ENCODE peak calls at places on chromosomes 4 and X, in eight cellular contexts. One of them, this sample, is unnamed. For H3K36me3, the result is how much of the 10 kb centered on the place peaks cover.

GRCh38 chr4:127509155-127509554 is 123.6 kb upstream of the INTU start:
- DNase-seq in fibroblast of lung: peak
- DNase-seq in ovary: no peak
- DNase-seq in left lung: no peak
- DNase-seq in tibial nerve: no peak
- DNase-seq in K562: no peak
- DNase-seq in sigmoid colon: no peak
- DNase-seq in OCI-LY7: no peak
- DNase-seq in this sample: no peak

GRCh38 chr4:47011189-47011518 is 17.8 kb upstream of the GABRA4 start:
- DNase-seq in fibroblast of lung: no peak
- DNase-seq in ovary: no peak
- DNase-seq in left lung: no peak
- DNase-seq in tibial nerve: no peak
- DNase-seq in K562: no peak
- DNase-seq in sigmoid colon: no peak
- DNase-seq in OCI-LY7: no peak
- DNase-seq in this sample: no peak

GRCh38 chrX:74179071-74179470 is 124.9 kb upstream of the ZCCHC13 start:
- DNase-seq in fibroblast of lung: peak
- DNase-seq in ovary: no peak
- DNase-seq in left lung: no peak
- DNase-seq in tibial nerve: no peak
- DNase-seq in K562: no peak
- DNase-seq in sigmoid colon: no peak
- DNase-seq in OCI-LY7: no peak
- DNase-seq in this sample: peak

GRCh38 chr4:128068927-128069326 is 7.8 kb downstream of the LARP1B start:
- DNase-seq in fibroblast of lung: peak
- DNase-seq in ovary: no peak
- DNase-seq in left lung: no peak
- DNase-seq in tibial nerve: no peak
- DNase-seq in K562: peak
- DNase-seq in sigmoid colon: no peak
- DNase-seq in OCI-LY7: peak
- DNase-seq in this sample: no peak

GRCh38 chr4:160319868-160320260 is 1217.0 kb downstream of the RAPGEF2 start:
- DNase-seq in fibroblast of lung: no peak
- DNase-seq in ovary: no peak
- DNase-seq in left lung: no peak
- DNase-seq in tibial nerve: no peak
- DNase-seq in K562: no peak
- DNase-seq in sigmoid colon: no peak
- DNase-seq in OCI-LY7: no peak
- DNase-seq in this sample: no peak

GRCh38 chr4:15793506-15794363 is 15.6 kb downstream of the CD38 start:
- DNase-seq in fibroblast of lung: no peak
- DNase-seq in ovary: no peak
- DNase-seq in left lung: no peak
- DNase-seq in tibial nerve: no peak
- DNase-seq in K562: no peak
- DNase-seq in sigmoid colon: no peak
- DNase-seq in OCI-LY7: no peak
- DNase-seq in this sample: no peak

GRCh38 chr4:58590714-58591113 is 1480.5 kb upstream of the IGFBP7 start:
- DNase-seq in fibroblast of lung: no peak
- DNase-seq in ovary: no peak
- DNase-seq in left lung: no peak
- DNase-seq in tibial nerve: no peak
- DNase-seq in K562: no peak
- DNase-seq in sigmoid colon: no peak
- DNase-seq in OCI-LY7: no peak
- DNase-seq in this sample: no peak

GRCh38 chrX:31181377-31182038 is 109.7 kb upstream of the FTHL17 start:
- DNase-seq in fibroblast of lung: no peak
- DNase-seq in ovary: no peak
- DNase-seq in left lung: no peak
- DNase-seq in tibial nerve: no peak
- DNase-seq in K562: no peak
- DNase-seq in sigmoid colon: no peak
- DNase-seq in OCI-LY7: no peak
- DNase-seq in this sample: no peak

GRCh38 chr4:74418063-74418670 is 26.8 kb upstream of the AREG start:
- DNase-seq in fibroblast of lung: peak
- DNase-seq in ovary: no peak
- DNase-seq in left lung: no peak
- DNase-seq in tibial nerve: no peak
- DNase-seq in K562: no peak
- DNase-seq in sigmoid colon: no peak
- DNase-seq in OCI-LY7: no peak
- DNase-seq in this sample: peak

GRCh38 chr4:101127176-101127790 is 220.0 kb downstream of the PPP3CA start:
- DNase-seq in fibroblast of lung: no peak
- DNase-seq in ovary: no peak
- DNase-seq in left lung: no peak
- DNase-seq in tibial nerve: no peak
- DNase-seq in K562: no peak
- DNase-seq in sigmoid colon: no peak
- DNase-seq in OCI-LY7: peak
- DNase-seq in this sample: no peak

GRCh38 chrX:41720125-41720780 is 3.7 kb upstream of the GPR82 start:
- DNase-seq in fibroblast of lung: no peak
- DNase-seq in ovary: no peak
- DNase-seq in left lung: no peak
- DNase-seq in tibial nerve: no peak
- DNase-seq in K562: peak
- DNase-seq in sigmoid colon: no peak
- DNase-seq in OCI-LY7: peak
- DNase-seq in this sample: no peak

GRCh38 chrX:11533211-11533651 is 132.5 kb downstream of the ARHGAP6 start:
- DNase-seq in fibroblast of lung: peak
- DNase-seq in ovary: no peak
- DNase-seq in left lung: no peak
- DNase-seq in tibial nerve: no peak
- DNase-seq in K562: peak
- DNase-seq in sigmoid colon: no peak
- DNase-seq in OCI-LY7: peak
- DNase-seq in this sample: peak

GRCh38 chrX:140273921-140274320 is 230.9 kb downstream of the SOX3 start:
- DNase-seq in fibroblast of lung: peak
- DNase-seq in ovary: no peak
- DNase-seq in left lung: no peak
- DNase-seq in tibial nerve: no peak
- DNase-seq in K562: no peak
- DNase-seq in sigmoid colon: no peak
- DNase-seq in OCI-LY7: no peak
- DNase-seq in this sample: no peak

GRCh38 chrX:57902633-57903032 is 7.6 kb downstream of the ZXDA start:
- DNase-seq in fibroblast of lung: no peak
- DNase-seq in ovary: no peak
- DNase-seq in left lung: no peak
- DNase-seq in tibial nerve: no peak
- DNase-seq in K562: no peak
- DNase-seq in sigmoid colon: no peak
- DNase-seq in OCI-LY7: no peak
- DNase-seq in this sample: no peak

GRCh38 chr4:85370400-85371032 is 104.4 kb upstream of the ARHGAP24 start:
- DNase-seq in fibroblast of lung: peak
- DNase-seq in ovary: no peak
- DNase-seq in left lung: no peak
- DNase-seq in tibial nerve: no peak
- DNase-seq in K562: peak
- DNase-seq in sigmoid colon: no peak
- DNase-seq in OCI-LY7: peak
- DNase-seq in this sample: no peak

GRCh38 chrX:147498796-147499195 is 412.9 kb upstream of the FMR1 start:
- DNase-seq in fibroblast of lung: no peak
- DNase-seq in ovary: no peak
- DNase-seq in left lung: no peak
- DNase-seq in tibial nerve: no peak
- DNase-seq in K562: no peak
- DNase-seq in sigmoid colon: no peak
- DNase-seq in OCI-LY7: no peak
- DNase-seq in this sample: no peak

GRCh38 chrX:136126892-136127406 is 20.4 kb upstream of the FHL1 start:
- DNase-seq in fibroblast of lung: peak
- DNase-seq in ovary: no peak
- DNase-seq in left lung: no peak
- DNase-seq in tibial nerve: no peak
- DNase-seq in K562: no peak
- DNase-seq in sigmoid colon: no peak
- DNase-seq in OCI-LY7: no peak
- DNase-seq in this sample: no peak

GRCh38 chr4:40196724-40197281 is at the start of gene RHOH:
- DNase-seq in fibroblast of lung: no peak
- DNase-seq in ovary: no peak
- DNase-seq in left lung: no peak
- DNase-seq in tibial nerve: no peak
- DNase-seq in K562: peak
- DNase-seq in sigmoid colon: no peak
- DNase-seq in OCI-LY7: peak
- DNase-seq in this sample: no peak

GRCh38 chrX:39625810-39626209 is 471.9 kb downstream of the BCOR start:
- DNase-seq in fibroblast of lung: no peak
- DNase-seq in ovary: no peak
- DNase-seq in left lung: no peak
- DNase-seq in tibial nerve: no peak
- DNase-seq in K562: no peak
- DNase-seq in sigmoid colon: no peak
- DNase-seq in OCI-LY7: no peak
- DNase-seq in this sample: no peak

GRCh38 chr4:182225257-182225852 is 17.8 kb upstream of the TENM3 start:
- DNase-seq in fibroblast of lung: no peak
- DNase-seq in ovary: no peak
- DNase-seq in left lung: no peak
- DNase-seq in tibial nerve: no peak
- DNase-seq in K562: no peak
- DNase-seq in sigmoid colon: no peak
- DNase-seq in OCI-LY7: no peak
- DNase-seq in this sample: no peak

GRCh38 chr4:3809028-3809427 is 42.8 kb downstream of the ADRA2C start:
- DNase-seq in fibroblast of lung: no peak
- DNase-seq in ovary: no peak
- DNase-seq in left lung: peak
- DNase-seq in tibial nerve: no peak
- DNase-seq in K562: no peak
- DNase-seq in sigmoid colon: no peak
- DNase-seq in OCI-LY7: no peak
- DNase-seq in this sample: no peak

GRCh38 chr4:167906851-167907250 is 185.5 kb upstream of the ANXA10 start:
- DNase-seq in fibroblast of lung: no peak
- DNase-seq in ovary: no peak
- DNase-seq in left lung: no peak
- DNase-seq in tibial nerve: no peak
- DNase-seq in K562: no peak
- DNase-seq in sigmoid colon: no peak
- DNase-seq in OCI-LY7: no peak
- DNase-seq in this sample: no peak

GRCh38 chrX:64976673-64977040 is 407 bp upstream of the ZC4H2 start:
- DNase-seq in fibroblast of lung: no peak
- DNase-seq in ovary: no peak
- DNase-seq in left lung: no peak
- DNase-seq in tibial nerve: no peak
- DNase-seq in K562: no peak
- DNase-seq in sigmoid colon: no peak
- DNase-seq in OCI-LY7: no peak
- DNase-seq in this sample: no peak

GRCh38 chr4:52369649-52370048 is 289.5 kb downstream of the USP46 start:
- DNase-seq in fibroblast of lung: no peak
- DNase-seq in ovary: no peak
- DNase-seq in left lung: no peak
- DNase-seq in tibial nerve: no peak
- DNase-seq in K562: no peak
- DNase-seq in sigmoid colon: no peak
- DNase-seq in OCI-LY7: no peak
- DNase-seq in this sample: no peak

GRCh38 chr4:3765271-3766206 is 646 bp upstream of the ADRA2C start:
- DNase-seq in fibroblast of lung: peak
- DNase-seq in ovary: peak
- DNase-seq in left lung: no peak
- DNase-seq in tibial nerve: no peak
- DNase-seq in K562: peak
- DNase-seq in sigmoid colon: no peak
- DNase-seq in OCI-LY7: no peak
- DNase-seq in this sample: no peak

GRCh38 chrX:21702725-21703228 is 44.6 kb upstream of the KLHL34 start:
- DNase-seq in fibroblast of lung: no peak
- DNase-seq in ovary: no peak
- DNase-seq in left lung: no peak
- DNase-seq in tibial nerve: no peak
- DNase-seq in K562: no peak
- DNase-seq in sigmoid colon: no peak
- DNase-seq in OCI-LY7: no peak
- DNase-seq in this sample: no peak
- TF ChIP-seq CTCF in fibroblast of lung: no peak
- TF ChIP-seq CTCF in ovary: no peak
- TF ChIP-seq CTCF in left lung: no peak
- TF ChIP-seq CTCF in tibial nerve: no peak
- TF ChIP-seq CTCF in K562: no peak
- TF ChIP-seq CTCF in sigmoid colon: no peak
- TF ChIP-seq CTCF in OCI-LY7: no peak
- TF ChIP-seq CTCF in this sample: no peak

DNA sequence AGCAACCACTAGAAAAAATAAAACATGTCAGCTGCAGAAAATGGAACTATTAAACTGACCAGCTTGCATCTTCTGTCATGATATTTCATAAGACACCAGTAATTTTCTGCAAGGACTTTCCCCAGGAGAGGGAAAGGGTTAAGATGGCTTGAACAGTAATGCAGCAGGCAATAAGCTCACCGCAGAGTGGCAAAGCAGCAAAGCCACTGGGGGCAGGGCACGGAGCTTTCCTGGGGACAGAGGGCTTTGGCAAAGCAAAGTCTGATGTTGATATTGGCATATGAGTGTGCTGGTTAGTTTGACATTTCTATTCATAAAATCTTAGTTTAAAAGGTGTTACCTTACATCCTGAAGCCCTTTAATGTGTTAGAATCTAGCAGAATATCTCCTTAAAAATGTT is 55.1 kb upstream of the NAP1L5 start:
- DNase-seq in fibroblast of lung: no peak
- DNase-seq in ovary: no peak
- DNase-seq in left lung: no peak
- DNase-seq in tibial nerve: no peak
- DNase-seq in K562: no peak
- DNase-seq in sigmoid colon: no peak
- DNase-seq in OCI-LY7: no peak
- DNase-seq in this sample: no peak
- H3K4me3 ChIP-seq in fibroblast of lung: no peak
- H3K4me3 ChIP-seq in ovary: no peak
- H3K4me3 ChIP-seq in left lung: no peak
- H3K4me3 ChIP-seq in tibial nerve: no peak
- H3K4me3 ChIP-seq in K562: no peak
- H3K4me3 ChIP-seq in sigmoid colon: no peak
- H3K4me3 ChIP-seq in OCI-LY7: no peak
- H3K4me3 ChIP-seq in this sample: no peak

GRCh38 chrX:81294101-81294500 is 92.2 kb downstream of the SH3BGRL start:
- DNase-seq in fibroblast of lung: no peak
- DNase-seq in ovary: no peak
- DNase-seq in left lung: no peak
- DNase-seq in tibial nerve: no peak
- DNase-seq in K562: no peak
- DNase-seq in sigmoid colon: no peak
- DNase-seq in OCI-LY7: no peak
- DNase-seq in this sample: no peak
- H3K36me3 ChIP-seq in fibroblast of lung: under half
- H3K36me3 ChIP-seq in ovary: under half
- H3K36me3 ChIP-seq in left lung: under half
- H3K36me3 ChIP-seq in tibial nerve: under half
- H3K36me3 ChIP-seq in K562: under half
- H3K36me3 ChIP-seq in sigmoid colon: under half
- H3K36me3 ChIP-seq in OCI-LY7: under half
- H3K36me3 ChIP-seq in this sample: under half

GRCh38 chrX:46260502-46260901 is 284.7 kb downstream of the ZNF674 start:
- DNase-seq in fibroblast of lung: no peak
- DNase-seq in ovary: no peak
- DNase-seq in left lung: no peak
- DNase-seq in tibial nerve: no peak
- DNase-seq in K562: no peak
- DNase-seq in sigmoid colon: no peak
- DNase-seq in OCI-LY7: no peak
- DNase-seq in this sample: no peak
- TF ChIP-seq CTCF in fibroblast of lung: no peak
- TF ChIP-seq CTCF in ovary: no peak
- TF ChIP-seq CTCF in left lung: no peak
- TF ChIP-seq CTCF in tibial nerve: no peak
- TF ChIP-seq CTCF in K562: no peak
- TF ChIP-seq CTCF in sigmoid colon: no peak
- TF ChIP-seq CTCF in OCI-LY7: no peak
- TF ChIP-seq CTCF in this sample: no peak

This sample was measured in BJ.